ENCODE peak calls at places on chromosomes 13 and 19, in four cellular contexts. One of them, this sample, is unnamed.

GRCh38 chr13:70723732-70724131 is 615.5 kb upstream of the KLHL1 start:
- DNase-seq in stomach: no peak
- DNase-seq in ovary: no peak
- DNase-seq in tibial nerve: no peak
- DNase-seq in this sample: no peak

GRCh38 chr13:97307096-97307495 is 85.0 kb downstream of the MBNL2 start:
- DNase-seq in stomach: no peak
- DNase-seq in ovary: no peak
- DNase-seq in tibial nerve: no peak
- DNase-seq in this sample: no peak

GRCh38 chr13:49527123-49527522 is 31.4 kb downstream of the PHF11 start:
- DNase-seq in stomach: no peak
- DNase-seq in ovary: no peak
- DNase-seq in tibial nerve: no peak
- DNase-seq in this sample: no peak

GRCh38 chr13:27968316-27969072 is 621 bp downstream of the CDX2 start:
- DNase-seq in stomach: peak
- DNase-seq in ovary: no peak
- DNase-seq in tibial nerve: no peak
- DNase-seq in this sample: no peak

GRCh38 chr19:54448774-54449700 is at the start of gene LENG8:
- DNase-seq in stomach: peak
- DNase-seq in ovary: peak
- DNase-seq in tibial nerve: peak
- DNase-seq in this sample: peak

GRCh38 chr13:27791146-27791900 is 960 bp upstream of the GSX1 start:
- DNase-seq in stomach: no peak
- DNase-seq in ovary: no peak
- DNase-seq in tibial nerve: no peak
- DNase-seq in this sample: no peak

GRCh38 chr19:10670876-10671804 is 17.0 kb downstream of the ILF3 start:
- DNase-seq in stomach: no peak
- DNase-seq in ovary: no peak
- DNase-seq in tibial nerve: no peak
- DNase-seq in this sample: no peak

GRCh38 chr19:54364775-54365257 is at the start of gene LAIR1:
- DNase-seq in stomach: peak
- DNase-seq in ovary: no peak
- DNase-seq in tibial nerve: peak
- DNase-seq in this sample: no peak

GRCh38 chr19:49469828-49470614 is 4.0 kb upstream of the FLT3LG start:
- DNase-seq in stomach: peak
- DNase-seq in ovary: no peak
- DNase-seq in tibial nerve: no peak
- DNase-seq in this sample: no peak

GRCh38 chr13:95185851-95186250 is 115.4 kb downstream of the ABCC4 start:
- DNase-seq in stomach: no peak
- DNase-seq in ovary: no peak
- DNase-seq in tibial nerve: no peak
- DNase-seq in this sample: no peak

GRCh38 chr13:52707375-52707774 is 32.2 kb downstream of the CNMD start:
- DNase-seq in stomach: no peak
- DNase-seq in ovary: no peak
- DNase-seq in tibial nerve: no peak
- DNase-seq in this sample: no peak

GRCh38 chr13:32316476-32316875 is 1.2 kb downstream of the BRCA2 start:
- DNase-seq in stomach: no peak
- DNase-seq in ovary: no peak
- DNase-seq in tibial nerve: no peak
- DNase-seq in this sample: no peak

GRCh38 chr19:49326165-49326704 is 1.2 kb upstream of the SLC6A16 start:
- DNase-seq in stomach: no peak
- DNase-seq in ovary: no peak
- DNase-seq in tibial nerve: no peak
- DNase-seq in this sample: no peak

GRCh38 chr19:51699170-51699569 is 6.0 kb downstream of the SPACA6 start:
- DNase-seq in stomach: no peak
- DNase-seq in ovary: no peak
- DNase-seq in tibial nerve: no peak
- DNase-seq in this sample: no peak

GRCh38 chr13:95924389-95924994 is 128.7 kb downstream of the UGGT2 start:
- DNase-seq in stomach: no peak
- DNase-seq in ovary: no peak
- DNase-seq in tibial nerve: no peak
- DNase-seq in this sample: no peak

GRCh38 chr13:114026128-114026880 is 52.4 kb upstream of the C13orf46 start:
- DNase-seq in stomach: no peak
- DNase-seq in ovary: no peak
- DNase-seq in tibial nerve: no peak
- DNase-seq in this sample: no peak

GRCh38 chr13:73073050-73073449 is 14.2 kb downstream of the KLF5 start:
- DNase-seq in stomach: no peak
- DNase-seq in ovary: no peak
- DNase-seq in tibial nerve: no peak
- DNase-seq in this sample: no peak

GRCh38 chr13:49307365-49307764 is 59.6 kb downstream of the CDADC1 start:
- DNase-seq in stomach: no peak
- DNase-seq in ovary: peak
- DNase-seq in tibial nerve: peak
- DNase-seq in this sample: peak

GRCh38 chr13:41605319-41606285 is 148.3 kb downstream of the RGCC start:
- DNase-seq in stomach: no peak
- DNase-seq in ovary: no peak
- DNase-seq in tibial nerve: no peak
- DNase-seq in this sample: no peak

GRCh38 chr13:29520671-29521070 is 74.8 kb downstream of the SLC7A1 start:
- DNase-seq in stomach: no peak
- DNase-seq in ovary: no peak
- DNase-seq in tibial nerve: no peak
- DNase-seq in this sample: no peak

GRCh38 chr19:23505738-23506137 is 110.5 kb upstream of the ZNF91 start:
- DNase-seq in stomach: no peak
- DNase-seq in ovary: no peak
- DNase-seq in tibial nerve: no peak
- DNase-seq in this sample: no peak

GRCh38 chr19:23512151-23512925 is 117.1 kb upstream of the ZNF91 start:
- DNase-seq in stomach: no peak
- DNase-seq in ovary: no peak
- DNase-seq in tibial nerve: no peak
- DNase-seq in this sample: no peak

GRCh38 chr19:23509686-23510450 is 114.6 kb upstream of the ZNF91 start:
- DNase-seq in stomach: no peak
- DNase-seq in ovary: no peak
- DNase-seq in tibial nerve: no peak
- DNase-seq in this sample: no peak

DNA sequence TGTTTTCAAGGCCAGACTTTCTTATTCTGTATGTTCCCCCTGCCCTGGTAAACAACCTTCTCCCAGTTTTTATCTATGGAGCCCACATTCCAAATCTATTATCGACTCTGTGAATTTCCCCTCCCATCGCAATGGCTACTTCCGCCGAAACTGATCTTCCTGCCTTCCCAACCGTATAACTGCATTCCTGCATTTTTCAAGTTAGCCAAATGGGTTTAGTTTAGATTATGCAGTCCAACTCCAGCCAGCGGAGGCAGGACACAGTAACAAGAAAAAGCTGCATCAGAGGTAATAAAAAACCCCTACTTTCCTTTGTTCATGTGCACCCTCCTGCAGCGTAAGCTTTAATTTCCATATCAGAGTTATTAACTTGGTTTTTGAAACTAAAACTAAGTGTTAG is 112.2 kb upstream of the ZNF91 start:
- DNase-seq in stomach: no peak
- DNase-seq in ovary: no peak
- DNase-seq in tibial nerve: no peak
- DNase-seq in this sample: no peak
- TF ChIP-seq EP300 in stomach: no peak
- TF ChIP-seq EP300 in ovary: no peak
- TF ChIP-seq EP300 in tibial nerve: no peak
- TF ChIP-seq EP300 in this sample: no peak

GRCh38 chr19:19142347-19142746 is 4.1 kb upstream of the TMEM161A start:
- DNase-seq in stomach: no peak
- DNase-seq in ovary: no peak
- DNase-seq in tibial nerve: no peak
- DNase-seq in this sample: no peak
- TF ChIP-seq POLR2A in stomach: no peak
- TF ChIP-seq POLR2A in ovary: no peak
- TF ChIP-seq POLR2A in tibial nerve: no peak
- TF ChIP-seq POLR2A in this sample: no peak

DNA sequence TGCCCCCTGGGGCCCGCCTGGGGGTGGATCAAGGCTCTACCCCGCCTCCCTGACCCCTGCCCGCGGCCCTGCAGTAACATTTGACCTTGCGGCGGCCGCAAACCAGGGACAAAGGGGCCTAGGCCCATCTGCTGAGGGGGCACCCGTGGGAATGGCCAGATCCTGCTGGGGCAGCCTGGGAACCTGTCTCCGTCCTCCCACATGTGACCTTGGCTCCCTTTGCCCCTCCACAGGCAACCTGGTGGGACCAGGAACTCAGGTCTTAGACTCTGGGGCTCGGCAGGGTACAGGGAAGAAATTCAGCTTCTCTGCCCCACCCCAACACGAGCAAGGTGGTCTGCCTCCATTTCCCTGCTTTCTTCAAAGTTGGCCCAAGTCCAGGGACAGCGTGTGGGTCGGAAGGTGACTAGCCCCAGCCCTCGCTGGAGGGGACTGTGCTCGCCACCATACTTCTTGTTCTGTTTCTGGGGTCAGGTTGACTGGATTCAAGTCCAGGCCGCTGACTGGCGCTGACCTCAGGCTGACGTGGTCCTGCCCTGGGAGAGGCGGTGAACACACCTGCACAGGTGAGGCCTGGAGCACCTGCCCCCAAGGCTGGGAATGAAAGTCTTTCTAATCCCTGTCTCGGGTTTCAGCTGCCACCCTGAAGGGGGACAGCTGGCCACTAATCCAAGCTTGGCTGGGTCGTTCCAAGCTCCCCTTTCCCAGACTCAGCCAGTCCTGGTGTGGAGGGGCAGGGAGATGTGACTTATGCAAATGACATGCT is 2.5 kb upstream of the NR2F6 start:
- DNase-seq in stomach: peak
- DNase-seq in ovary: no peak
- DNase-seq in tibial nerve: no peak
- DNase-seq in this sample: no peak
- TF ChIP-seq EP300 in stomach: no peak
- TF ChIP-seq EP300 in ovary: no peak
- TF ChIP-seq EP300 in tibial nerve: no peak
- TF ChIP-seq EP300 in this sample: no peak

DNA sequence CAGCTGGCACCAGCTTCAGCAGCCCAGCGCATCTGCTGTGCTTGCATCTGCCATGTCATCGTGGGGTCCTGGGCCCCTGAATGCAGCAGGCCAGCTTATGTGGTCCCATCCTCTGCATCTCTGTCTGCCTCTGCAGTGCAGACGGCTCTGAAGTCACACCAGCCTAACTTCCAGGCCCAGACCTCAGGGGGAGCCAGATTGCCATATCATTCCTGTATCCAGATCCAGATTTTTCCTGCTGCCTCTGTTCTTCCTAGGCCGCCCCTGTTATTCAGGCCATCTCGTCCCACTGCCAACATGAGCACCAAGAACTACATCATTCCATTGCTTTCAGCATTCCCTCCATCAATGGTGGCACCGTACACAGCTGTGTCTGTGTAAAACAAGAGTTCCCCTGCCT is 571.6 kb downstream of the UQCRFS1 start:
- DNase-seq in stomach: no peak
- DNase-seq in ovary: no peak
- DNase-seq in tibial nerve: no peak
- DNase-seq in this sample: no peak
- TF ChIP-seq POLR2A in stomach: no peak
- TF ChIP-seq POLR2A in ovary: no peak
- TF ChIP-seq POLR2A in tibial nerve: no peak
- TF ChIP-seq POLR2A in this sample: no peak

DNA sequence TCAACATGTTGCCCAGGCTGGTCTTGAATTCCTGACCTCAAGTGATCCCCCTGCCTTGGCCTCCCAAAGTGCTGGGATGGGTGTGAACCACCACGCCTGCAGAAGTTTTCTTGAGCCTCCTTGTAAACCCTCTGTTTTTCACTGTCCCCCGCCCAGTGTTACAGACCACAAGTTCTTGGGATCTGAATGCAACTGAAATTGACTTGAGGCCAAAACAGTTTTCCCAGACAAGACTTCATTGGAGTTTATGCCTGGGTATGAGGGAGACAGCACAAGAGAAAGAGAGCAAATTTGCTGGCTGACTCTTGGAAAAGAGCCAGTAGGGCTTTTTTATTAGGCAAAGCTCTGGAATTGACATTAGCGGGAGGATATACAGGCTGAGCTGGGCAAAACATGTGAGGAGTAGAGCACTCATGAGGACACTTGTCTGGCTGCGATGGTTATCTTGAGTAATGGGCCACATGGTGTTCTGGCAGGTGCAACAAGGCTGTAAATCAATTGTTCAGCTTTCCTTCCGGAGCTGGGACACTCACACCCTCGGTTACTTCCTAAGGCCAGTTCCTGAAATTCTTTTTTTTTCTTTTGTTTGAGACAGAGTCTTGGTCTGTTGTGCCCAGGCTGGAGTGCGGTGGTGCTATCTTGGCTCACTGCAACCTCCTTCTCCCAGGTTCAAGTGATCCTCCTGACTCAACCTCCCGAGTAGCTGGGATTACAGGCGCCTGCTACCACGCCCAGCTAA is 12.7 kb upstream of the HNRNPL start:
- DNase-seq in stomach: no peak
- DNase-seq in ovary: no peak
- DNase-seq in tibial nerve: peak
- DNase-seq in this sample: peak
- TF ChIP-seq EP300 in stomach: no peak
- TF ChIP-seq EP300 in ovary: no peak
- TF ChIP-seq EP300 in tibial nerve: no peak
- TF ChIP-seq EP300 in this sample: peak

DNA sequence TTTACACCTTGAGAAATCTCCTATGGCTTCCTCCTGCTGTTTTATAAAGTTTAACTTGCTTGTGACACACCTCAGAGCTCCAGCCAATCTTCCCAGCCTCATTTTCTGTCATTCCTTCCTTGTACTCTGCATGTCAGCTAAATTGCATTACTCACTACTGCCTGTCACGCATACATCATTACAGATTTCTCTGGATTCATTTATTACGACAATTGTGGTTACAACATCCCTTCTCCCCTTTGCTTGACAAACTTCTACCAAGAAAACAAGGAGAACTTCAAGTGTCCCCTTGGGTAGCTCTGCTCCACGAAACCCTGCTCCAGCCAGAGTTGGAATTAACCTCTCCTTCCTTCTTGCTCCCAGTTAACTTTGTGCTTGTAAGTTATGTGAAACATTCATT is 22.0 kb upstream of the GPR18 start:
- DNase-seq in stomach: no peak
- DNase-seq in ovary: no peak
- DNase-seq in tibial nerve: no peak
- DNase-seq in this sample: no peak
- TF ChIP-seq POLR2A in stomach: no peak
- TF ChIP-seq POLR2A in ovary: no peak
- TF ChIP-seq POLR2A in tibial nerve: no peak
- TF ChIP-seq POLR2A in this sample: no peak

This sample was measured in sigmoid colon.